ENCODE peak calls at places on chromosomes 6 and 20, in four cellular contexts. F is Peyer's patch, J is HFFc6, A is A549. X is an unnamed sample.

GRCh38 chr6:130453230-130453629 is 87.4 kb downstream of the TMEM200A start:
- DNase-seq in A (peak), J (peak), F (no peak), X (no peak)

GRCh38 chr20:63574156-63574828 is at the start of gene HELZ2:
- DNase-seq in A (peak), F (peak), J (peak), X (peak)

GRCh38 chr6:126672654-126673053 is 332.7 kb downstream of the CENPW start:
- DNase-seq in J (no peak), F (no peak), A (no peak), X (no peak)

GRCh38 chr20:15528386-15529111 is 1044.7 kb downstream of the KIF16B start:
- DNase-seq in A (no peak), F (no peak), J (no peak), X (no peak)

GRCh38 chr6:47729019-47729418 is 30.6 kb downstream of the ADGRF4 start:
- DNase-seq in J (no peak), F (no peak), A (no peak), X (no peak)

GRCh38 chr20:52312131-52312729 is 120.7 kb upstream of the ZFP64 start:
- DNase-seq in F (peak), J (peak), A (peak), X (no peak)

GRCh38 chr20:6715350-6716063 is 52.0 kb upstream of the BMP2 start:
- DNase-seq in A (no peak), F (no peak), J (no peak), X (no peak)

GRCh38 chr6:113686049-113686448 is 171.1 kb upstream of the MARCKS start:
- DNase-seq in F (no peak), A (no peak), J (no peak), X (no peak)

GRCh38 chr6:90197854-90198496 is 98.7 kb downstream of the BACH2 start:
- DNase-seq in A (no peak), F (no peak), J (peak), X (no peak)

GRCh38 chr6:165891320-165891719 is 228.3 kb upstream of the PDE10A start:
- DNase-seq in J (no peak), A (no peak), F (no peak), X (no peak)

GRCh38 chr6:33570806-33571636 is 9.1 kb downstream of the BAK1 start:
- DNase-seq in A (peak), J (peak), F (peak), X (peak)

GRCh38 chr6:166957087-166957804 is 896 bp upstream of the RNASET2 start:
- DNase-seq in J (no peak), F (peak), A (no peak), X (peak)

GRCh38 chr6:112205521-112206458 is 48.6 kb downstream of the LAMA4 start:
- DNase-seq in J (no peak), F (no peak), A (no peak), X (no peak)

GRCh38 chr6:154951400-154952200 is 43.5 kb upstream of the TIAM2 start:
- DNase-seq in J (no peak), F (peak), A (no peak), X (no peak)

GRCh38 chr6:127111526-127111925 is 6.9 kb upstream of the RSPO3 start:
- DNase-seq in F (no peak), J (no peak), A (no peak), X (no peak)

GRCh38 chr20:37347347-37347823 is 1.4 kb downstream of the SRC start:
- DNase-seq in J (no peak), A (no peak), F (no peak), X (no peak)

GRCh38 chr20:25353754-25354705 is 36.6 kb downstream of the ABHD12 start:
- DNase-seq in F (no peak), J (no peak), A (no peak), X (no peak)

GRCh38 chr20:21125072-21125848 is 622 bp upstream of the KIZ start:
- DNase-seq in A (peak), F (no peak), J (peak), X (no peak)
- TF ChIP-seq CTCF in A (peak), F (no peak), J (no peak), X (no peak)

DNA sequence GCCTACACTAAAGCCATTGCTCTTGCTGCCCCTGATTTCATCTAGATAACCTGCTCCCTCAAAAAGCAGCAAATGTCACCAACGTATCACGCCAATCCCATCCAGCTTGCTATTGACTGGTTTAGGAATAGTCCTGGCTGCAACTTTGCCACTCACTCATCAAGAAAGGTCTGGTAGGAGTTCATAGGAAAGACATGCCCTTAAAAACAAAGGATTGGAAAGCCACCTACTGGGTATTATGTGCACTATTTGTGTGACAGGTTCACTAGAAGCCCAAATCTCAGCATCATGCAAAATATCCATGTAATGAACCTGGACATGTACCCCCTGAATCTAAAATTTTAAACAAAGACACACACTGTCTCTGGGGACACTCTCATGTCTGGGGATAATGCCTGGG is 170.4 kb upstream of the COL21A1 start:
- DNase-seq in J (no peak), F (no peak), A (no peak), X (no peak)
- TF ChIP-seq CTCF in J (no peak), F (no peak), A (no peak), X (no peak)

GRCh38 chr6:52152692-52153091 is 33.5 kb upstream of the IL17A start:
- DNase-seq in F (no peak), J (no peak), A (no peak), X (no peak)

GRCh38 chr6:52155791-52156576 is 30.2 kb upstream of the IL17A start:
- DNase-seq in F (no peak), A (no peak), J (no peak), X (no peak)

GRCh38 chr6:52157301-52157930 is 28.8 kb upstream of the IL17A start:
- DNase-seq in A (no peak), J (peak), F (no peak), X (no peak)

GRCh38 chr6:52152070-52152423 is 34.1 kb upstream of the IL17A start:
- DNase-seq in F (no peak), J (no peak), A (no peak), X (no peak)

GRCh38 chr6:52154381-52154780 is 31.8 kb upstream of the IL17A start:
- DNase-seq in F (no peak), A (no peak), J (no peak), X (no peak)
- TF ChIP-seq CTCF in F (no peak), A (no peak), J (no peak), X (no peak)

DNA sequence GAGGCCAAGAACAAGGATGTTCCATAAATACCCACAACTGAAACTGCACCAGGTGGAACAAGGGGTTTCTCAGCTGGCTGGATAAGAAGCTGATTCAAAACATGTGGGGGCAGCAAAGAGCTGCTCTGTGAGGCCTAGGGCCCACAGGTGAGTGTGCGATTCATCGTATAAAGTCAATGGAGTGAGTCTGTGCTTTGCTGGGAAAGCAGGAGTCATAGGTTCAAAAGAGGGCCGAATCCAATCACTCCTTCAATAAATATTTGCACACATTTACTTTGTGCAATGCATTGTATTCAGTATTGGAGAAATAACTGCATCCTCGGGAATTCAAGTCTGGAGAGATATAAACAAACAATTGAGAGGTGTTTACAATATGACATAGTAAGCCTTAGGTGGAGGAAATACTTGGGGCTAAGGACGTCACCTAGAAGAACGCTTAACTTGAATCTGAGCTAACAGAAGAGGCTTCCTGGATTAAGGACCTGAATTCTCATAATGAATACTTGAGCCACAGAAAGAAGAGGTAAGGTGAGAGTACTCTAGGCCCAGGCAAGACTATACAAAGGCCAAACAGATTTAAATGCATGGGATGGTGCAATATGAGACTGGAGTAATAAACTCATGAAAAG is 83.7 kb upstream of the TMEM30A start:
- DNase-seq in A (peak), J (no peak), F (no peak), X (no peak)
- TF ChIP-seq CTCF in A (peak), J (peak), F (no peak), X (no peak)

GRCh38 chr6:142262231-142262630 is 39.6 kb upstream of the ADGRG6 start:
- DNase-seq in J (peak), A (no peak), F (no peak), X (no peak)
- TF ChIP-seq CTCF in J (no peak), A (no peak), F (no peak), X (no peak)

DNA sequence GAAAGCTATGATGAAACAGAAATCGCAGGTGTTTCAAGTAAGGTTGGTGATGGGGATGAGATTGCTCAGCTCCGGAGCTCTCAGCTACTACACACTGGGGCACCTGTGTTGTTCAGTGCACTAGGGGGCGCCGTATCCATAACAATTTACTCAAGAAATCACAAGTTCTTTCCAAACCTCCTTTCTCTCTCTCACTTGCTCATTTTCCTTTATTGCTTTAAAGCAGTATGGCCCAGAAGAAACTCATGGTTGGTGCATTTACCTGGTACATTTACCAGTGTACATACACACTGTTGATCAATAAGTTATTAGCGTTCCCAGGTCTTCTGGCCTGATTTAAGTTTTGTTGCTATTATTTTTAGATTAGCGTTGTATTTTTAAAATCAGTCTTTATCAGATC is 235.2 kb upstream of the TAB2 start:
- DNase-seq in J (peak), F (peak), A (peak), X (peak)
- TF ChIP-seq CTCF in J (peak), F (peak), A (peak), X (peak)

GRCh38 chr6:97919631-97920030 is 636.6 kb upstream of the MMS22L start:
- DNase-seq in J (no peak), A (no peak), F (no peak), X (no peak)

GRCh38 chr6:97923249-97923648 is 640.2 kb upstream of the MMS22L start:
- DNase-seq in J (no peak), A (no peak), F (no peak), X (no peak)

GRCh38 chr6:97925504-97925903 is 642.5 kb upstream of the MMS22L start:
- DNase-seq in A (no peak), F (no peak), J (no peak), X (no peak)
- TF ChIP-seq CTCF in A (no peak), F (no peak), J (no peak), X (no peak)